ENCODE peak calls at places on chromosomes 4 and X, in ten cellular contexts. One of them, this sample, is unnamed.

GRCh38 chr4:17567267-17567666 is 9.7 kb upstream of the LAP3 start:
- DNase-seq in AG09309: no peak
- DNase-seq in WERI-Rb-1: no peak
- DNase-seq in A549: no peak
- DNase-seq in NB4: no peak
- DNase-seq in LNCaP clone FGC: no peak
- DNase-seq in dorsolateral prefrontal cortex: no peak
- DNase-seq in AG04450: no peak
- DNase-seq in lower leg skin: no peak
- DNase-seq in brain microvascular endothelial cell: no peak
- DNase-seq in this sample: no peak

GRCh38 chr4:124143632-124144031 is 568.9 kb downstream of the ANKRD50 start:
- DNase-seq in dorsolateral prefrontal cortex: no peak
- DNase-seq in NB4: no peak
- DNase-seq in A549: no peak
- DNase-seq in LNCaP clone FGC: no peak
- DNase-seq in WERI-Rb-1: no peak
- DNase-seq in brain microvascular endothelial cell: no peak
- DNase-seq in AG09309: no peak
- DNase-seq in lower leg skin: no peak
- DNase-seq in AG04450: no peak
- DNase-seq in this sample: no peak

GRCh38 chr4:128287159-128287870 is at the start of gene PGRMC2:
- DNase-seq in lower leg skin: no peak
- DNase-seq in AG04450: no peak
- DNase-seq in dorsolateral prefrontal cortex: no peak
- DNase-seq in WERI-Rb-1: peak; percentile 58
- DNase-seq in A549: peak; percentile 8
- DNase-seq in NB4: no peak
- DNase-seq in LNCaP clone FGC: no peak
- DNase-seq in AG09309: no peak
- DNase-seq in brain microvascular endothelial cell: peak; percentile 24
- DNase-seq in this sample: peak; percentile 19

GRCh38 chrX:132181364-132181763 is 37.9 kb downstream of the RAP2C start:
- DNase-seq in lower leg skin: no peak
- DNase-seq in WERI-Rb-1: no peak
- DNase-seq in LNCaP clone FGC: peak; percentile 65
- DNase-seq in A549: no peak
- DNase-seq in AG09309: no peak
- DNase-seq in dorsolateral prefrontal cortex: no peak
- DNase-seq in NB4: no peak
- DNase-seq in AG04450: no peak
- DNase-seq in brain microvascular endothelial cell: no peak
- DNase-seq in this sample: no peak

GRCh38 chr4:21768349-21769310 is 179.9 kb downstream of the KCNIP4 start:
- DNase-seq in NB4: peak; percentile 61
- DNase-seq in A549: no peak
- DNase-seq in LNCaP clone FGC: peak; percentile 13
- DNase-seq in WERI-Rb-1: no peak
- DNase-seq in AG04450: no peak
- DNase-seq in AG09309: no peak
- DNase-seq in lower leg skin: no peak
- DNase-seq in brain microvascular endothelial cell: peak; percentile 48
- DNase-seq in dorsolateral prefrontal cortex: no peak
- DNase-seq in this sample: peak; percentile 30

GRCh38 chr4:95549246-95550138 is 719 bp upstream of the UNC5C start:
- DNase-seq in brain microvascular endothelial cell: peak; percentile 25
- DNase-seq in A549: no peak
- DNase-seq in WERI-Rb-1: peak; percentile 70
- DNase-seq in AG09309: no peak
- DNase-seq in LNCaP clone FGC: no peak
- DNase-seq in AG04450: no peak
- DNase-seq in NB4: peak; percentile 68
- DNase-seq in dorsolateral prefrontal cortex: peak; percentile 85
- DNase-seq in lower leg skin: peak; percentile 84
- DNase-seq in this sample: peak; percentile 52

GRCh38 chr4:132557660-132558059 is 591.4 kb upstream of the PCDH10 start:
- DNase-seq in NB4: no peak
- DNase-seq in lower leg skin: no peak
- DNase-seq in WERI-Rb-1: peak; percentile 19
- DNase-seq in AG09309: no peak
- DNase-seq in A549: no peak
- DNase-seq in LNCaP clone FGC: no peak
- DNase-seq in AG04450: no peak
- DNase-seq in brain microvascular endothelial cell: no peak
- DNase-seq in dorsolateral prefrontal cortex: no peak
- DNase-seq in this sample: no peak

GRCh38 chr4:169179609-169180526 is 90.9 kb downstream of the SH3RF1 start:
- DNase-seq in LNCaP clone FGC: no peak
- DNase-seq in NB4: no peak
- DNase-seq in WERI-Rb-1: no peak
- DNase-seq in AG04450: no peak
- DNase-seq in A549: no peak
- DNase-seq in AG09309: no peak
- DNase-seq in brain microvascular endothelial cell: no peak
- DNase-seq in lower leg skin: no peak
- DNase-seq in dorsolateral prefrontal cortex: no peak
- DNase-seq in this sample: peak; percentile 38

GRCh38 chrX:29043751-29044150 is 456.5 kb downstream of the IL1RAPL1 start:
- DNase-seq in AG09309: no peak
- DNase-seq in WERI-Rb-1: no peak
- DNase-seq in lower leg skin: no peak
- DNase-seq in A549: no peak
- DNase-seq in brain microvascular endothelial cell: no peak
- DNase-seq in LNCaP clone FGC: no peak
- DNase-seq in AG04450: no peak
- DNase-seq in dorsolateral prefrontal cortex: no peak
- DNase-seq in NB4: no peak
- DNase-seq in this sample: no peak

GRCh38 chrX:29040160-29040559 is 452.9 kb downstream of the IL1RAPL1 start:
- DNase-seq in AG09309: no peak
- DNase-seq in dorsolateral prefrontal cortex: no peak
- DNase-seq in LNCaP clone FGC: no peak
- DNase-seq in WERI-Rb-1: no peak
- DNase-seq in brain microvascular endothelial cell: no peak
- DNase-seq in A549: no peak
- DNase-seq in AG04450: no peak
- DNase-seq in lower leg skin: no peak
- DNase-seq in NB4: no peak
- DNase-seq in this sample: no peak

GRCh38 chrX:29039501-29039900 is 452.3 kb downstream of the IL1RAPL1 start:
- DNase-seq in A549: no peak
- DNase-seq in AG09309: no peak
- DNase-seq in brain microvascular endothelial cell: no peak
- DNase-seq in dorsolateral prefrontal cortex: no peak
- DNase-seq in WERI-Rb-1: no peak
- DNase-seq in LNCaP clone FGC: no peak
- DNase-seq in NB4: no peak
- DNase-seq in lower leg skin: no peak
- DNase-seq in AG04450: no peak
- DNase-seq in this sample: no peak

GRCh38 chrX:29042341-29042740 is 455.1 kb downstream of the IL1RAPL1 start:
- DNase-seq in AG09309: no peak
- DNase-seq in brain microvascular endothelial cell: no peak
- DNase-seq in AG04450: no peak
- DNase-seq in WERI-Rb-1: no peak
- DNase-seq in dorsolateral prefrontal cortex: no peak
- DNase-seq in LNCaP clone FGC: no peak
- DNase-seq in NB4: no peak
- DNase-seq in lower leg skin: no peak
- DNase-seq in A549: no peak
- DNase-seq in this sample: no peak

GRCh38 chrX:29044802-29045201 is 457.6 kb downstream of the IL1RAPL1 start:
- DNase-seq in AG09309: no peak
- DNase-seq in brain microvascular endothelial cell: no peak
- DNase-seq in LNCaP clone FGC: peak; percentile 27
- DNase-seq in NB4: no peak
- DNase-seq in lower leg skin: no peak
- DNase-seq in A549: no peak
- DNase-seq in AG04450: no peak
- DNase-seq in dorsolateral prefrontal cortex: no peak
- DNase-seq in WERI-Rb-1: no peak
- DNase-seq in this sample: no peak
- TF ChIP-seq CTCF in AG09309: no peak
- TF ChIP-seq CTCF in brain microvascular endothelial cell: peak; percentile 42
- TF ChIP-seq CTCF in LNCaP clone FGC: peak; percentile 33
- TF ChIP-seq CTCF in NB4: no peak
- TF ChIP-seq CTCF in lower leg skin: no peak
- TF ChIP-seq CTCF in A549: no peak
- TF ChIP-seq CTCF in AG04450: peak; percentile 49
- TF ChIP-seq CTCF in dorsolateral prefrontal cortex: peak; percentile 15
- TF ChIP-seq CTCF in WERI-Rb-1: no peak
- TF ChIP-seq CTCF in this sample: peak; percentile 25

GRCh38 chr4:184553891-184554290 is 79.5 kb upstream of the IRF2 start:
- DNase-seq in lower leg skin: no peak
- DNase-seq in AG04450: no peak
- DNase-seq in brain microvascular endothelial cell: no peak
- DNase-seq in LNCaP clone FGC: no peak
- DNase-seq in NB4: no peak
- DNase-seq in dorsolateral prefrontal cortex: no peak
- DNase-seq in WERI-Rb-1: peak; percentile 27
- DNase-seq in AG09309: no peak
- DNase-seq in A549: no peak
- DNase-seq in this sample: no peak

GRCh38 chr4:184548321-184548650 is 73.9 kb upstream of the IRF2 start:
- DNase-seq in A549: no peak
- DNase-seq in NB4: peak; percentile 69
- DNase-seq in lower leg skin: no peak
- DNase-seq in LNCaP clone FGC: no peak
- DNase-seq in AG09309: no peak
- DNase-seq in dorsolateral prefrontal cortex: no peak
- DNase-seq in AG04450: no peak
- DNase-seq in brain microvascular endothelial cell: no peak
- DNase-seq in WERI-Rb-1: no peak
- DNase-seq in this sample: no peak

GRCh38 chr4:184544711-184545409 is 70.5 kb upstream of the IRF2 start:
- DNase-seq in NB4: peak; percentile 11
- DNase-seq in dorsolateral prefrontal cortex: no peak
- DNase-seq in A549: no peak
- DNase-seq in AG09309: no peak
- DNase-seq in LNCaP clone FGC: no peak
- DNase-seq in lower leg skin: no peak
- DNase-seq in AG04450: no peak
- DNase-seq in brain microvascular endothelial cell: no peak
- DNase-seq in WERI-Rb-1: no peak
- DNase-seq in this sample: no peak

GRCh38 chr4:184550476-184550875 is 76.1 kb upstream of the IRF2 start:
- DNase-seq in LNCaP clone FGC: no peak
- DNase-seq in AG04450: no peak
- DNase-seq in A549: no peak
- DNase-seq in AG09309: no peak
- DNase-seq in lower leg skin: no peak
- DNase-seq in brain microvascular endothelial cell: no peak
- DNase-seq in dorsolateral prefrontal cortex: no peak
- DNase-seq in WERI-Rb-1: no peak
- DNase-seq in NB4: no peak
- DNase-seq in this sample: no peak

GRCh38 chr4:184548651-184549341 is 74.4 kb upstream of the IRF2 start:
- DNase-seq in NB4: peak; percentile 75
- DNase-seq in LNCaP clone FGC: no peak
- DNase-seq in dorsolateral prefrontal cortex: no peak
- DNase-seq in A549: no peak
- DNase-seq in lower leg skin: no peak
- DNase-seq in AG09309: no peak
- DNase-seq in AG04450: no peak
- DNase-seq in brain microvascular endothelial cell: no peak
- DNase-seq in WERI-Rb-1: no peak
- DNase-seq in this sample: no peak
- H3K4me3 ChIP-seq in NB4: peak overlapping the region; percentile 67
- H3K4me3 ChIP-seq in LNCaP clone FGC: no peak overlapping the region
- H3K4me3 ChIP-seq in dorsolateral prefrontal cortex: no peak overlapping the region
- H3K4me3 ChIP-seq in A549: no peak overlapping the region
- H3K4me3 ChIP-seq in lower leg skin: no peak overlapping the region
- H3K4me3 ChIP-seq in AG09309: no peak overlapping the region
- H3K4me3 ChIP-seq in AG04450: no peak overlapping the region
- H3K4me3 ChIP-seq in brain microvascular endothelial cell: no peak overlapping the region
- H3K4me3 ChIP-seq in WERI-Rb-1: no peak overlapping the region
- H3K4me3 ChIP-seq in this sample: no peak overlapping the region

GRCh38 chr4:8275511-8275910 is 6.0 kb downstream of the HTRA3 start:
- DNase-seq in LNCaP clone FGC: no peak
- DNase-seq in NB4: no peak
- DNase-seq in lower leg skin: no peak
- DNase-seq in WERI-Rb-1: no peak
- DNase-seq in brain microvascular endothelial cell: no peak
- DNase-seq in dorsolateral prefrontal cortex: no peak
- DNase-seq in A549: no peak
- DNase-seq in AG04450: no peak
- DNase-seq in AG09309: no peak
- DNase-seq in this sample: no peak

GRCh38 chr4:8276358-8277240 is 7.0 kb downstream of the HTRA3 start:
- DNase-seq in A549: no peak
- DNase-seq in AG09309: no peak
- DNase-seq in AG04450: no peak
- DNase-seq in dorsolateral prefrontal cortex: no peak
- DNase-seq in lower leg skin: no peak
- DNase-seq in LNCaP clone FGC: no peak
- DNase-seq in WERI-Rb-1: peak; percentile 73
- DNase-seq in NB4: no peak
- DNase-seq in brain microvascular endothelial cell: no peak
- DNase-seq in this sample: no peak

GRCh38 chr4:8278009-8278395 is 8.4 kb downstream of the HTRA3 start:
- DNase-seq in lower leg skin: no peak
- DNase-seq in LNCaP clone FGC: no peak
- DNase-seq in brain microvascular endothelial cell: peak; percentile 14
- DNase-seq in WERI-Rb-1: no peak
- DNase-seq in AG09309: no peak
- DNase-seq in A549: no peak
- DNase-seq in dorsolateral prefrontal cortex: no peak
- DNase-seq in AG04450: no peak
- DNase-seq in NB4: peak; percentile 84
- DNase-seq in this sample: no peak

GRCh38 chr4:8278421-8279287 is 9.1 kb downstream of the HTRA3 start:
- DNase-seq in WERI-Rb-1: no peak
- DNase-seq in NB4: peak; percentile 91
- DNase-seq in LNCaP clone FGC: no peak
- DNase-seq in dorsolateral prefrontal cortex: no peak
- DNase-seq in lower leg skin: no peak
- DNase-seq in AG09309: peak; percentile 32
- DNase-seq in A549: peak; percentile 41
- DNase-seq in AG04450: peak; percentile 85
- DNase-seq in brain microvascular endothelial cell: peak; percentile 60
- DNase-seq in this sample: peak; percentile 73

DNA sequence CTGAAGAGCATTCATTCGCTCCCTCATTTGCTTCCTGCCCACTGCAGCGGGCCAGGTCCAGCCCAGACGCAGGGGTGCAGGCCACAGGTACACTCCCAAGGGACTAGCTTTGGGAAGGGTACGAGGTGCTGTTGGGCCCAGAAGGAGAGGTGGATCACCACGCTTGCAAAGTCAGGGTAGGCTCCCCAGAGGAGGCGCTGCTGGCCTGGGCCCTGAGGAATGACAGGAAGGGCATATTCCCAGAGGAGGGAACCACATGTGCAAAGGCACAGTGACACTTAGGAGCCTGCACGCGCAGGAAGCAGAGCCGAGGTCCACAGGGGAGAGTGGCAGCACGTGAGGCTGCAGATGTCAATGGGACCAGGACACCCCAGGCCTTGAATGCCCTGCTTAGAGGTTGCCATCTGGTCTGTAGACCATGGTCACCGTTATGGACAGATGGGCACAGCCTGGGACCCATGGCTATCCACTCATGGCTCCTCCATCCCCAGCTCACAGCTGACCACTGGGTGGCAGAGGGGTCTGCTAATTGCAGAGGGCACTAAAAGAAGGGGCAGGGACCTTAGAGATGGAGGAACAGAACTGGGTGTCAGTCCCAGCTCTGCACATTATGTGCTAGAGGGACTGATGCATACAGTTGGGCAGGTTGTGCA is 7.9 kb downstream of the HTRA3 start:
- DNase-seq in AG09309: no peak
- DNase-seq in AG04450: no peak
- DNase-seq in LNCaP clone FGC: no peak
- DNase-seq in dorsolateral prefrontal cortex: no peak
- DNase-seq in A549: no peak
- DNase-seq in lower leg skin: no peak
- DNase-seq in WERI-Rb-1: no peak
- DNase-seq in NB4: no peak
- DNase-seq in brain microvascular endothelial cell: no peak
- DNase-seq in this sample: no peak
- TF ChIP-seq CTCF in AG09309: no peak
- TF ChIP-seq CTCF in AG04450: peak; percentile 5
- TF ChIP-seq CTCF in LNCaP clone FGC: no peak
- TF ChIP-seq CTCF in dorsolateral prefrontal cortex: no peak
- TF ChIP-seq CTCF in A549: no peak
- TF ChIP-seq CTCF in lower leg skin: no peak
- TF ChIP-seq CTCF in WERI-Rb-1: peak; percentile 1
- TF ChIP-seq CTCF in NB4: no peak
- TF ChIP-seq CTCF in brain microvascular endothelial cell: peak; percentile 12
- TF ChIP-seq CTCF in this sample: no peak

DNA sequence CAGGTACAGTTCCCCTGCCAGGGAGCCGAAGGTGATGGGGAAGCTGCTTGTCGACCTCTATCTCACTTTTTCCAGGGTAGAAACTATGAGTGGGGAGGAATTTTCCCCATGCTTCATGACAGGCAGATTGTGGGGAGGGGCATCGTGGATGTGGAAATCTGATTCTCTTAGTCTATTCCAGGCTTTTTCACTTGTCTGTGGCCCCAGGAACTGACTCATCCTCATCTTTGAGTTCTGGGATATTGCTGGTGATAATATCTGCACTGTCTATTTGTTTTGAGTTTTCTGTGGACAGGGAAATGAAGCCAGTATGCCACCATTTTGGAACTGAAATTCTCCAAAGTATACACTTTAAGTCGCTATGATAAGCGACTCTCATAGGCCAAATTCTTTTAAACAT is 7.6 kb upstream of the TLR2 start:
- DNase-seq in dorsolateral prefrontal cortex: no peak
- DNase-seq in NB4: no peak
- DNase-seq in LNCaP clone FGC: no peak
- DNase-seq in AG09309: no peak
- DNase-seq in lower leg skin: no peak
- DNase-seq in AG04450: no peak
- DNase-seq in A549: no peak
- DNase-seq in WERI-Rb-1: no peak
- DNase-seq in brain microvascular endothelial cell: peak; percentile 81
- DNase-seq in this sample: peak; percentile 41
- H3K4me3 ChIP-seq in dorsolateral prefrontal cortex: no peak overlapping the region
- H3K4me3 ChIP-seq in NB4: no peak overlapping the region
- H3K4me3 ChIP-seq in LNCaP clone FGC: no peak overlapping the region
- H3K4me3 ChIP-seq in AG09309: no peak overlapping the region
- H3K4me3 ChIP-seq in lower leg skin: no peak overlapping the region
- H3K4me3 ChIP-seq in AG04450: no peak overlapping the region
- H3K4me3 ChIP-seq in A549: no peak overlapping the region
- H3K4me3 ChIP-seq in WERI-Rb-1: no peak overlapping the region
- H3K4me3 ChIP-seq in brain microvascular endothelial cell: no peak overlapping the region
- H3K4me3 ChIP-seq in this sample: no peak overlapping the region

This sample was measured in astrocyte.